ENCODE peak calls at places on chromosomes 16 and 17, in nine cellular contexts. K is H54, Y is heart left ventricle, B is transverse colon, E is lower leg skin, P is Peyer's patch, O is gastrocnemius medialis, S is H1, R is body of pancreas. N is an unnamed sample.

GRCh38 chr17:67879662-67880061 is 54.4 kb downstream of the BPTF start:
- DNase-seq in K (no peak), Y (no peak), B (no peak), E (no peak), P (no peak), O (no peak), S (no peak), R (no peak), N (no peak)

GRCh38 chr17:76219670-76220383 is 20.5 kb downstream of the RNF157 start:
- DNase-seq in K (no peak), Y (no peak), B (no peak), E (no peak), P (no peak), O (no peak), S (peak), R (no peak), N (no peak)

GRCh38 chr16:81553814-81554675 is 109.4 kb downstream of the CMIP start:
- DNase-seq in K (no peak), Y (peak), B (no peak), E (no peak), P (no peak), O (no peak), S (no peak), R (no peak), N (no peak)

GRCh38 chr16:54407596-54407995 is 121.0 kb upstream of the IRX3 start:
- DNase-seq in K (no peak), Y (no peak), B (no peak), E (no peak), P (no peak), O (no peak), S (no peak), R (no peak), N (no peak)

GRCh38 chr17:68290268-68290954 is 516 bp downstream of the SLC16A6 start:
- DNase-seq in K (no peak), Y (no peak), B (peak), E (no peak), P (peak), O (no peak), S (peak), R (no peak), N (peak)

GRCh38 chr16:85358704-85359146 is 246.5 kb upstream of the CIBAR2 start:
- DNase-seq in K (no peak), Y (no peak), B (no peak), E (no peak), P (no peak), O (no peak), S (no peak), R (no peak), N (no peak)

GRCh38 chr16:81455006-81455405 is 10.4 kb downstream of the CMIP start:
- DNase-seq in K (no peak), Y (no peak), B (no peak), E (no peak), P (no peak), O (no peak), S (no peak), R (no peak), N (no peak)

GRCh38 chr16:824601-825000 is 24.1 kb upstream of the GNG13 start:
- DNase-seq in K (no peak), Y (no peak), B (no peak), E (no peak), P (no peak), O (no peak), S (no peak), R (no peak), N (no peak)

GRCh38 chr17:76707985-76708807 is 2.6 kb downstream of the MXRA7 start:
- DNase-seq in K (no peak), Y (no peak), B (no peak), E (no peak), P (no peak), O (no peak), S (peak), R (no peak), N (no peak)

GRCh38 chr16:81601008-81601428 is 156.4 kb downstream of the CMIP start:
- DNase-seq in K (peak), Y (no peak), B (no peak), E (peak), P (no peak), O (no peak), S (no peak), R (no peak), N (no peak)

GRCh38 chr16:14199624-14200023 is 128.5 kb downstream of the MRTFB start:
- DNase-seq in K (no peak), Y (no peak), B (no peak), E (no peak), P (no peak), O (no peak), S (no peak), R (no peak), N (no peak)

GRCh38 chr17:74939534-74939933 is 3.8 kb downstream of the OTOP3 start:
- DNase-seq in K (no peak), Y (no peak), B (no peak), E (no peak), P (no peak), O (no peak), S (no peak), R (no peak), N (no peak)

GRCh38 chr17:77528516-77529327 is 388.0 kb downstream of the SEC14L1 start:
- DNase-seq in K (no peak), Y (no peak), B (no peak), E (no peak), P (no peak), O (no peak), S (peak), R (no peak), N (no peak)

GRCh38 chr17:4842376-4842775 is 9.2 kb downstream of the MINK1 start:
- DNase-seq in K (no peak), Y (no peak), B (no peak), E (no peak), P (no peak), O (no peak), S (no peak), R (no peak), N (no peak)

GRCh38 chr16:88681084-88681680 is 5.1 kb downstream of the SNAI3 start:
- DNase-seq in K (no peak), Y (no peak), B (peak), E (no peak), P (peak), O (no peak), S (peak), R (peak), N (peak)

GRCh38 chr17:48024149-48025039 is 13.2 kb downstream of the COPZ2 start:
- DNase-seq in K (no peak), Y (peak), B (peak), E (peak), P (peak), O (no peak), S (peak), R (peak), N (peak)

GRCh38 chr17:20935740-20936139 is 107.1 kb downstream of the USP22 start:
- DNase-seq in K (no peak), Y (no peak), B (no peak), E (no peak), P (no peak), O (no peak), S (no peak), R (no peak), N (no peak)

GRCh38 chr17:30344283-30345088 is 10.6 kb upstream of the TMIGD1 start:
- DNase-seq in K (no peak), Y (peak), B (peak), E (no peak), P (peak), O (no peak), S (no peak), R (peak), N (peak)

GRCh38 chr17:28327709-28328108 is 7.6 kb downstream of the IFT20 start:
- DNase-seq in K (no peak), Y (no peak), B (no peak), E (no peak), P (no peak), O (no peak), S (no peak), R (no peak), N (no peak)

GRCh38 chr17:65990593-65990992 is 201.3 kb downstream of the CEP112 start:
- DNase-seq in K (no peak), Y (peak), B (no peak), E (no peak), P (no peak), O (no peak), S (no peak), R (no peak), N (no peak)

GRCh38 chr16:89489040-89489721 is 1.2 kb downstream of the ANKRD11 start:
- DNase-seq in K (peak), Y (peak), B (peak), E (peak), P (peak), O (peak), S (peak), R (peak), N (peak)

GRCh38 chr17:33509331-33509730 is 216.2 kb upstream of the ASIC2 start:
- DNase-seq in K (no peak), Y (no peak), B (no peak), E (peak), P (no peak), O (no peak), S (no peak), R (no peak), N (no peak)

GRCh38 chr16:68644303-68644702 is 807 bp upstream of the CDH3 start:
- DNase-seq in K (no peak), Y (no peak), B (no peak), E (no peak), P (no peak), O (no peak), S (peak), R (no peak), N (no peak)

GRCh38 chr16:4523686-4524085 is 14.9 kb downstream of the CDIP1 start:
- DNase-seq in K (no peak), Y (no peak), B (no peak), E (no peak), P (no peak), O (no peak), S (no peak), R (no peak), N (no peak)

GRCh38 chr17:35666967-35667552 is 64.4 kb upstream of the RASL10B start:
- DNase-seq in K (no peak), Y (no peak), B (no peak), E (no peak), P (peak), O (no peak), S (no peak), R (no peak), N (no peak)

GRCh38 chr17:77429985-77430752 is 289.4 kb downstream of the SEC14L1 start:
- DNase-seq in K (peak), Y (peak), B (peak), E (peak), P (peak), O (peak), S (peak), R (peak), N (peak)

GRCh38 chr16:4309833-4310266 is 6.0 kb upstream of the GLIS2 start:
- DNase-seq in K (peak), Y (peak), B (peak), E (no peak), P (peak), O (no peak), S (peak), R (peak), N (no peak)

GRCh38 chr16:76461836-76462235 is 184.6 kb downstream of the CNTNAP4 start:
- DNase-seq in K (no peak), Y (no peak), B (no peak), E (no peak), P (no peak), O (no peak), S (no peak), R (no peak), N (no peak)

GRCh38 chr16:87790278-87791023 is 24.7 kb upstream of the KLHDC4 start:
- DNase-seq in K (no peak), Y (peak), B (peak), E (peak), P (no peak), O (no peak), S (no peak), R (no peak), N (no peak)

GRCh38 chr16:67241008-67241900 is 6.0 kb downstream of the FHOD1 start:
- DNase-seq in K (peak), Y (peak), B (peak), E (no peak), P (peak), O (peak), S (no peak), R (peak), N (no peak)

GRCh38 chr16:78235168-78235800 is 135.8 kb downstream of the WWOX start:
- DNase-seq in K (peak), Y (peak), B (peak), E (peak), P (peak), O (no peak), S (peak), R (peak), N (peak)

GRCh38 chr16:51877686-51878085 is 669.3 kb downstream of the TOX3 start:
- DNase-seq in K (no peak), Y (no peak), B (no peak), E (no peak), P (no peak), O (no peak), S (no peak), R (no peak), N (no peak)

GRCh38 chr17:53462393-53462811 is 360.3 kb upstream of the KIF2B start:
- DNase-seq in K (no peak), Y (no peak), B (no peak), E (no peak), P (no peak), O (no peak), S (no peak), R (no peak), N (no peak)

GRCh38 chr16:49603956-49604355 is 230.4 kb downstream of the C16orf78 start:
- DNase-seq in K (no peak), Y (no peak), B (no peak), E (no peak), P (no peak), O (no peak), S (peak), R (no peak), N (no peak)

GRCh38 chr17:74923538-74924249 is 379 bp upstream of the OTOP2 start:
- DNase-seq in K (peak), Y (peak), B (peak), E (peak), P (peak), O (peak), S (peak), R (peak), N (peak)

GRCh38 chr16:4370570-4371480 is 823 bp upstream of the VASN start:
- DNase-seq in K (no peak), Y (peak), B (peak), E (no peak), P (peak), O (peak), S (no peak), R (peak), N (no peak)

GRCh38 chr17:19006698-19007097 is 2.1 kb upstream of the FAM83G start:
- DNase-seq in K (no peak), Y (no peak), B (no peak), E (no peak), P (no peak), O (no peak), S (no peak), R (no peak), N (no peak)

GRCh38 chr16:66701061-66701460 is 4.5 kb upstream of the CMTM4 start:
- DNase-seq in K (no peak), Y (no peak), B (no peak), E (no peak), P (no peak), O (no peak), S (no peak), R (no peak), N (no peak)

GRCh38 chr16:61968242-61968978 is 67.8 kb downstream of the CDH8 start:
- DNase-seq in K (no peak), Y (no peak), B (no peak), E (no peak), P (no peak), O (no peak), S (no peak), R (no peak), N (no peak)
- TF ChIP-seq POLR2A in K (no peak), Y (no peak), B (no peak), E (no peak), P (no peak), O (no peak), S (no peak), R (no peak), N (no peak)

GRCh38 chr17:1228752-1229353 is 41.4 kb upstream of the BHLHA9 start:
- DNase-seq in K (no peak), Y (no peak), B (no peak), E (no peak), P (no peak), O (no peak), S (peak), R (no peak), N (peak)

GRCh38 chr17:1227365-1227764 is 42.9 kb upstream of the BHLHA9 start:
- DNase-seq in K (no peak), Y (no peak), B (no peak), E (no peak), P (no peak), O (no peak), S (no peak), R (no peak), N (no peak)

GRCh38 chr17:1224330-1224729 is 44.5 kb upstream of the ABR start:
- DNase-seq in K (no peak), Y (no peak), B (peak), E (no peak), P (peak), O (no peak), S (no peak), R (no peak), N (no peak)

GRCh38 chr17:1227917-1228751 is 42.1 kb upstream of the BHLHA9 start:
- DNase-seq in K (no peak), Y (peak), B (peak), E (no peak), P (peak), O (no peak), S (peak), R (no peak), N (peak)

GRCh38 chr17:1226308-1226707 is 43.9 kb upstream of the BHLHA9 start:
- DNase-seq in K (no peak), Y (no peak), B (no peak), E (no peak), P (no peak), O (no peak), S (no peak), R (no peak), N (no peak)
- TF ChIP-seq POLR2A in K (no peak), Y (no peak), B (no peak), E (no peak), P (no peak), O (no peak), S (no peak), R (no peak), N (no peak)

DNA sequence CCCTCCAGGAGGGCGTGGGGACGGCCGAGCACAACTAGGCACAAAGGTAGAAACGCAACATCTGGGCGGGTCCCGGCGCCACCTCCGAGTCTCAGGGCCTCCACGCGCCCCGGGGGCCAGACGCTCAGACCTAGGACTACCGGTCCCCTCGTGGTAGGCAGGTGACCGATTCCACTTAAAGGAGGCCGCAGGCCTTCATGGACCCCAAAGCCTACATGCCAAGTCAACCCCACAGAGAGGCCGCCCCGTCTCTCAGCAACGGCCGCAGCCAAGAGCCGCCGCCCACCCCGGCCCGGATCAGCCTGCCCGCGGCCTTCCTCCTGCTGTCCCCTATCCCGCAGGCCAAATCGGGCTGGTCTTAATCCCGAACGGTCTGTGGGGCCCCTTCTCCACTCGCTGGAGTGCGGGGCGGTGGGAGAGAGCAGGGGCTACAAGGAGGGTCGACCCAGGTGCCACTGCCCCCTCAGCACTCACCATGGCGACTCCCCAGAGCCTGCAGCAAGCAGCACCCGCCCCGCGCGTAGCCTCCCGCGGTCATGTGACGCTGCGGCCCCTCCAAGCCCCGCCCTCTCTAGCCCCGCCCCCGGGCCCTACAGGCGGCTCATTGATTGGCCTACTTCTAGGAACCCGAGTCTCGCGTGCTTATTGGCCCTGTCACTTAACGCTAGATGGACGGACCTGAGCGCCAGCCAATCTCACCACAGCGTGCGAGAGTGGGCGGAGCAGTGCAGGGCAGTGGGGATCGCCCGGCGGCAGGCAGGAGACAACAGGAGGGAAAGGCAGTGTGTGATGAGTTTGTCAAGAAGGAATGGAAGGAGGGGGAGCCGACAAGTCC is at the start of gene VPS35:
- DNase-seq in K (peak), Y (peak), B (peak), E (peak), P (peak), O (peak), S (peak), R (peak), N (peak)
- TF ChIP-seq POLR2A in K (peak), Y (no peak), B (peak), E (no peak), P (peak), O (peak), S (peak), R (peak), N (peak)

DNA sequence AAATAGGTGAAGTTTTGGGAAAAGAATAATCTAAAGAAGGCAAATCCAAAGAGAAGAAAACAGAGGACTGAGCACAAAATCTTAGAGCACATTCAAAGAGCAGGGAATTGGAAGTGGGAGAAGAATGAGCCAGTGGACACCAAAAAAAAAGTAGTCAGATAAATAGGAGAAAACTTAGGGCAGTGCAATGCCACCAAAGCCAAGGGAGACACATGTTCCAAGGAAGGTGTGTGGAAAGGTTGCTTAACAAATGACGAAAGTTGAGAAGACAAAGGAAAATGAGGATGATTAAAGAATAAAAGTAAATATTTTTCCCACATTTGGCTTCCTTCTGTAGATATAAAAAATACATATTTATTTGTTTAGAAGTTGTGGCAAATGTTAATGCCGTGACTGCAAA is 237.6 kb downstream of the TANC2 start:
- DNase-seq in K (no peak), Y (no peak), B (no peak), E (no peak), P (no peak), O (no peak), S (no peak), R (no peak), N (no peak)
- TF ChIP-seq POLR2A in K (no peak), Y (no peak), B (no peak), E (no peak), P (no peak), O (no peak), S (no peak), R (no peak), N (no peak)

GRCh38 chr17:2964370-2964769 is 99.0 kb downstream of the OR1D5 start:
- DNase-seq in K (no peak), Y (no peak), B (no peak), E (no peak), P (no peak), O (no peak), S (no peak), R (no peak), N (no peak)
- TF ChIP-seq POLR2A in K (no peak), Y (no peak), B (no peak), E (no peak), P (no peak), O (no peak), S (no peak), R (no peak), N (no peak)

DNA sequence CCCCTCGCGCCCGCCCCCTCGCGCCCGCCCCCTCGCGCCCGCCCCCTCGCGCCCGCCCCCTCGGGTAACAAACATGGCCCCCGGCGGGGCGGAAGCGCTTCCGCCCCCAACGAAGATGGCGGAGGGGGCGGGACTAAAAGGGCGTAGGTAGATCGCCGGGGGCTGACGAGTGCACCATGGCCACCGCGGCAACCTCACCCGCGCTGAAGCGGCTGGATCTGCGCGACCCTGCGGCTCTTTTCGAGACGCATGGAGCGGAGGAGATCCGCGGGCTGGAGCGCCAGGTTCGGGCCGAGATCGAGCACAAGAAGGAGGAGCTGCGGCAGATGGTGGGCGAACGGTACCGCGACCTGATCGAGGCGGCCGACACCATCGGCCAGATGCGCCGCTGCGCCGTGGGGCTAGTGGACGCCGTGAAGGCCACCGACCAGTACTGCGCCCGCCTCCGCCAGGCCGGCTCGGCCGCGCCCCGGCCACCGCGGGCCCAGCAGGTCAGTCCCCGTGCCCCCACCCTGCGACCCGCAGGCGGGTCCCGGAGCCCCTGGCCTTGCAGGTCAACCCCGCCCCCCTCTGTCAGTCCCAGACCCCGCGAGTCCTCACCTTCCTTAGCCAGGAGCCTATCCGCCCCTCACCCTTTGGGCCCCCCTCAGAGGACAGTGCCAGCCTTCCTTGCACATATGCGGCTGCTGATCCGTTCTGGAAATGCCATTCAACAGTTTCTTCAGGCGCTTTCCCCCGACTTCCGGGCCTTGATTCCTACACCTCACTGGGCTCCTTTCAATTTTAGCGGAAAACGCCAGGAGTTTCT is at the start of gene COG1:
- DNase-seq in K (peak), Y (peak), B (peak), E (peak), P (peak), O (peak), S (peak), R (peak), N (peak)
- TF ChIP-seq POLR2A in K (peak), Y (no peak), B (peak), E (no peak), P (peak), O (no peak), S (peak), R (peak), N (no peak)

GRCh38 chr16:86508028-86508946 is 2.0 kb upstream of the FOXF1 start:
- DNase-seq in K (no peak), Y (no peak), B (no peak), E (no peak), P (no peak), O (no peak), S (peak), R (no peak), N (no peak)
- TF ChIP-seq POLR2A in K (no peak), Y (no peak), B (peak), E (no peak), P (no peak), O (no peak), S (no peak), R (no peak), N (no peak)